ENCODE peak calls at places on chromosomes 3 and 15, in seven cellular contexts. J is IMR-90, G is neuronal stem cell, A is H1, H is H9, F is mesendoderm, V is trophoblast cell. I is an unnamed sample.

GRCh38 chr3:184354121-184354728 is 7.2 kb downstream of the CLCN2 start:
- DNase-seq in J (no peak), G (no peak), A (peak), H (peak), F (peak), V (peak), I (peak)

GRCh38 chr15:31372635-31373091 is 46.0 kb downstream of the KLF13 start:
- DNase-seq in J (peak), G (no peak), A (peak), H (peak), F (peak), V (peak), I (peak)

GRCh38 chr3:183211390-183211789 is 41.7 kb upstream of the B3GNT5 start:
- DNase-seq in J (no peak), G (no peak), A (no peak), H (no peak), F (no peak), V (no peak), I (no peak)

GRCh38 chr3:194203482-194204035 is 67.6 kb downstream of the HES1 start:
- DNase-seq in J (no peak), G (no peak), A (peak), H (peak), F (peak), V (no peak), I (no peak)

GRCh38 chr3:184241447-184242296 is 7.1 kb downstream of the ALG3 start:
- DNase-seq in J (peak), G (no peak), A (peak), H (peak), F (peak), V (peak), I (no peak)

GRCh38 chr3:109187390-109187789 is 50.9 kb downstream of the C3orf85 start:
- DNase-seq in J (no peak), G (no peak), A (peak), H (peak), F (no peak), V (no peak), I (no peak)

GRCh38 chr15:99105516-99106341 is 849 bp downstream of the SYNM start:
- DNase-seq in J (peak), G (peak), A (peak), H (peak), F (peak), V (peak), I (peak)

GRCh38 chr3:71130516-71131384 is 452.8 kb downstream of the FOXP1 start:
- DNase-seq in J (peak), G (no peak), A (no peak), H (no peak), F (peak), V (no peak), I (peak)

GRCh38 chr15:38072007-38072506 is 137.6 kb downstream of the TMCO5A start:
- DNase-seq in J (no peak), G (no peak), A (no peak), H (no peak), F (no peak), V (no peak), I (no peak)

GRCh38 chr3:48429416-48430358 is at the start of gene PLXNB1:
- DNase-seq in J (peak), G (peak), A (peak), H (peak), F (peak), V (peak), I (peak)

GRCh38 chr3:43215684-43216336 is 70.5 kb upstream of the SNRK start:
- DNase-seq in J (no peak), G (no peak), A (no peak), H (no peak), F (no peak), V (no peak), I (no peak)

GRCh38 chr3:112093180-112093522 is 7.0 kb downstream of the C3orf52 start:
- DNase-seq in J (peak), G (no peak), A (no peak), H (no peak), F (peak), V (no peak), I (no peak)
- H2AK5ac ChIP-seq in J (peak), G (no peak), A (no peak), H (no peak), F (no peak), V (no peak), I (no peak)

GRCh38 chr3:61868499-61868898 is 307.1 kb downstream of the PTPRG start:
- DNase-seq in J (no peak), G (no peak), A (no peak), H (no peak), F (no peak), V (no peak), I (no peak)

GRCh38 chr3:61864886-61865285 is 303.5 kb downstream of the PTPRG start:
- DNase-seq in J (no peak), G (no peak), A (no peak), H (no peak), F (no peak), V (no peak), I (no peak)

GRCh38 chr3:61866961-61867461 is 305.6 kb downstream of the PTPRG start:
- DNase-seq in J (no peak), G (no peak), A (no peak), H (no peak), F (no peak), V (no peak), I (no peak)

GRCh38 chr3:61865466-61865865 is 304.1 kb downstream of the PTPRG start:
- DNase-seq in J (no peak), G (no peak), A (no peak), H (no peak), F (no peak), V (no peak), I (no peak)

GRCh38 chr3:61866143-61866542 is 304.8 kb downstream of the PTPRG start:
- DNase-seq in J (no peak), G (no peak), A (no peak), H (no peak), F (no peak), V (no peak), I (no peak)
- H2AK5ac ChIP-seq in J (no peak), G (no peak), A (no peak), H (no peak), F (no peak), V (no peak), I (no peak)

GRCh38 chr3:46537789-46538188 is 28.3 kb downstream of the LRRC2 start:
- DNase-seq in J (no peak), G (no peak), A (no peak), H (no peak), F (no peak), V (no peak), I (no peak)
- H2AK5ac ChIP-seq in J (peak), G (no peak), A (no peak), H (no peak), F (no peak), V (no peak), I (no peak)

GRCh38 chr3:195441051-195441450 is 1.8 kb downstream of the ACAP2 start:
- DNase-seq in J (peak), G (no peak), A (no peak), H (no peak), F (no peak), V (no peak), I (no peak)

GRCh38 chr3:195441971-195442572 is 748 bp downstream of the ACAP2 start:
- DNase-seq in J (peak), G (no peak), A (peak), H (peak), F (peak), V (peak), I (peak)

GRCh38 chr3:195441476-195441970 is 1.3 kb downstream of the ACAP2 start:
- DNase-seq in J (peak), G (peak), A (no peak), H (no peak), F (no peak), V (no peak), I (peak)

GRCh38 chr3:195438371-195438770 is 4.4 kb downstream of the ACAP2 start:
- DNase-seq in J (no peak), G (no peak), A (no peak), H (no peak), F (peak), V (no peak), I (no peak)

DNA sequence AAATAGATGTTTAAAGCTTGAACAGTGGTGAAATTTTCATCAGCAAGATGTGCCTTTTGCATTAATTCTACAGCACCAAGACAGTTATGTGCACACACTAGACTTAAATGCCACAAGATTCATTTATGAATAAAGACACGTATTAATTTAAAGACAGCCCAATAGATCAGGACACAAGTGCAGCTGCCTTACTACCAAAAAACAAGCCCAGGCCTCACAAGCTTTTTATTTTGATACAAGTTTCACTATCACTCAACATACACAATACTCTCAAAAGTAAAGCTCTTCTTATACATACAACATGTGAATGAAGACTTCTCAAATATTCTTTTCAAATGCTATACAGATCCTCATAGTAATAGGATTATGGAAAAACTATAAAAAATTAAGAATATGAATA is 2.4 kb downstream of the ACAP2 start:
- DNase-seq in J (no peak), G (no peak), A (no peak), H (no peak), F (no peak), V (no peak), I (no peak)
- H2AK5ac ChIP-seq in J (no peak), G (no peak), A (no peak), H (no peak), F (no peak), V (no peak), I (no peak)

GRCh38 chr15:74830868-74831267 is 4.4 kb downstream of the CPLX3 start:
- DNase-seq in J (no peak), G (no peak), A (no peak), H (no peak), F (no peak), V (no peak), I (no peak)

GRCh38 chr15:74829991-74830390 is 3.6 kb downstream of the CPLX3 start:
- DNase-seq in J (no peak), G (no peak), A (no peak), H (no peak), F (no peak), V (no peak), I (no peak)

GRCh38 chr15:74832826-74833225 is 6.4 kb downstream of the CPLX3 start:
- DNase-seq in J (no peak), G (no peak), A (no peak), H (no peak), F (no peak), V (no peak), I (no peak)

GRCh38 chr15:74833376-74834107 is 7.1 kb downstream of the CPLX3 start:
- DNase-seq in J (no peak), G (no peak), A (no peak), H (no peak), F (no peak), V (no peak), I (no peak)

GRCh38 chr15:74831813-74832495 is 5.5 kb downstream of the CPLX3 start:
- DNase-seq in J (no peak), G (no peak), A (no peak), H (no peak), F (no peak), V (no peak), I (no peak)
- H2AK5ac ChIP-seq in J (no peak), G (no peak), A (no peak), H (no peak), F (no peak), V (no peak), I (no peak)

DNA sequence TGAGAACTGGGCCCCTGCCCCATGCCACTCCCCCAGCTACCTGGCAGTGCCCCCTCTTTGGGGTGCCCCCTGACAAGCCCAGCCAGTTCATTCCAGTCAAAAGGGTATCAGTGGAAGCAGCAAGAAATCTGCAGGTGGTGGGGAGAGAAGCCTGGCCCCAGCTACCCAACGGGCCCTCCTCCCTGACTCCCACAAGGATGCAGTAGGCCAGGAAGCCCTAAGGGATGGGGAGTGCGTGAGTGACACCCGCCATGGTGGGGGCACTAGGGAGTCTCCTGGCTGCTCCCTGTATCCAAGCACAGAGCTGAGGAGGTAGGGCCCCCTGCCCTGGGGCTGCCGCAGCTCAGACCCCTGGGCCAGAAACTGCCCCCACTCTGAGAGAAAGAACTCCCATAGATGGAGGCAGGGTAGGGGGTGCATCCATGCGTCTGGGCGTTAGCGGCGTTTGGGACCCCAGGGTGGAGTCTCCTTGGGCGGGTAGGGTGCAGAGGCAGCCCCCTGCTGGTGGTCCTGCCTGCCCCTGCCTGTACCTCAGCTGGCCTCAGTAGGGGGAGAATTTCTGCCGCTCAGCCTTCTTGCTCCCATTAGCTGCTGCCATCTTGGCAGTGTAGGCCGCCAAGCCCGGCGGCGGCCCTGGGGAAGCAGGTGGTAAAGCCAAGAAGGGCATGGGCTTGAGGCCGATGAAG is 2.5 kb downstream of the GPR62 start:
- DNase-seq in J (no peak), G (no peak), A (no peak), H (no peak), F (no peak), V (no peak), I (no peak)
- H2AK5ac ChIP-seq in J (no peak), G (peak), A (no peak), H (no peak), F (no peak), V (no peak), I (no peak)

GRCh38 chr15:67574981-67575632 is 32.6 kb downstream of the MAP2K5 start:
- DNase-seq in J (no peak), G (peak), A (no peak), H (no peak), F (no peak), V (no peak), I (no peak)
- H2AK5ac ChIP-seq in J (no peak), G (no peak), A (no peak), H (no peak), F (no peak), V (no peak), I (no peak)

GRCh38 chr15:23599053-23599452 is 33.6 kb downstream of the MKRN3 start:
- DNase-seq in J (no peak), G (no peak), A (no peak), H (no peak), F (no peak), V (no peak), I (no peak)

GRCh38 chr15:23606226-23606625 is 40.8 kb downstream of the MKRN3 start:
- DNase-seq in J (no peak), G (no peak), A (no peak), H (no peak), F (no peak), V (no peak), I (no peak)

GRCh38 chr15:23596736-23597135 is 31.3 kb downstream of the MKRN3 start:
- DNase-seq in J (no peak), G (no peak), A (no peak), H (no peak), F (no peak), V (no peak), I (no peak)

GRCh38 chr15:23602124-23602523 is 36.6 kb downstream of the MKRN3 start:
- DNase-seq in J (no peak), G (no peak), A (no peak), H (no peak), F (no peak), V (no peak), I (no peak)
- H2AK5ac ChIP-seq in J (no peak), G (no peak), A (no peak), H (no peak), F (no peak), V (no peak), I (no peak)

DNA sequence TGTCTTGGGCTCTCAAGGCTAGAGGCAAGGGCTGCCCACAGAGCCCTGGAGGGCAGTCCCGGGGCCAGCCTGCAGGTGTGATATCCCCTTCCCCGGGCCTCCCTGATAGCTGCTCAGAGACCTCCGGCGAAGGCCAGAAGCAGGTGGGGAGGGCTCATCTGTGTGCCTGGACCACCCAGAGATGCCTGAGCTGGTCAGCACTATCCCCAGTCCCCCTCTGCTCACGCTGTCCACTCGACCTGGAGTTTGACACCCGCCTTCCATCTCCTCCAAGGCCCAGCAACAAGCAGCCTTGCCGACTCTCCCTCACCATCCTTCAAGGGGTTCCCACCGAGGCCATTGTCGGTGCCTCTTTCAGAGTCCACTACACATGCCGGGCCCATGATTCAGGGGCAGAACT is 39.4 kb downstream of the DNAH1 start:
- DNase-seq in J (no peak), G (no peak), A (no peak), H (no peak), F (no peak), V (no peak), I (no peak)
- H2AK5ac ChIP-seq in J (no peak), G (no peak), A (no peak), H (no peak), F (no peak), V (no peak), I (no peak)